ENCODE peak calls at places on chromosomes 2 and 18, in six cellular contexts. X is GM12865, Y is fibroblast of pulmonary artery, P is stomach, H is left ventricle myocardium inferior, W is IMR-90. A is an unnamed sample.

GRCh38 chr2:128416366-128416765 is 97.7 kb upstream of the HS6ST1 start:
- DNase-seq in H (no peak), X (no peak), P (peak; percentile 23), W (no peak), Y (no peak), A (no peak)

GRCh38 chr18:76462326-76462694 is 32.7 kb downstream of the ZNF516 start:
- DNase-seq in W (no peak), Y (no peak), P (no peak), X (no peak), H (no peak), A (no peak)

GRCh38 chr2:106106627-106107508 is 87.2 kb downstream of the UXS1 start:
- DNase-seq in X (peak; percentile 52), P (no peak), Y (no peak), W (no peak), H (no peak), A (no peak)

GRCh38 chr2:239472220-239472775 is 71.5 kb upstream of the HDAC4 start:
- DNase-seq in Y (no peak), H (no peak), P (no peak), W (no peak), X (no peak), A (no peak)

GRCh38 chr18:58590231-58590630 is 38.7 kb downstream of the ALPK2 start:
- DNase-seq in H (no peak), Y (peak; percentile 91), X (no peak), W (peak; percentile 88), P (no peak), A (no peak)

GRCh38 chr2:205593891-205594290 is 88.4 kb upstream of the NRP2 start:
- DNase-seq in H (peak; percentile 25), W (peak; percentile 22), P (no peak), X (no peak), Y (no peak), A (no peak)

GRCh38 chr18:52723456-52724065 is 383.6 kb downstream of the DCC start:
- DNase-seq in P (no peak), H (no peak), X (no peak), W (no peak), Y (no peak), A (no peak)

GRCh38 chr18:50644807-50645206 is 84.9 kb downstream of the MAPK4 start:
- DNase-seq in X (peak; percentile 11), H (no peak), P (no peak), W (no peak), Y (no peak), A (no peak)

GRCh38 chr2:197875736-197876135 is 71.3 kb downstream of the PLCL1 start:
- DNase-seq in H (no peak), X (no peak), Y (peak; percentile 31), W (no peak), P (no peak), A (no peak)

GRCh38 chr2:40412456-40412855 is 39.4 kb downstream of the SLC8A1 start:
- DNase-seq in H (no peak), W (peak; percentile 53), P (no peak), X (no peak), Y (no peak), A (no peak)

GRCh38 chr2:219527076-219527394 is 12.8 kb downstream of the ASIC4 start:
- DNase-seq in P (peak; percentile 55), W (no peak), H (no peak), Y (no peak), X (no peak), A (no peak)

GRCh38 chr2:71455011-71455740 is 1.8 kb downstream of the DYSF start:
- DNase-seq in W (no peak), Y (no peak), H (no peak), X (no peak), P (no peak), A (no peak)

GRCh38 chr2:227623225-227623624 is 5.9 kb downstream of the SCYGR4 start:
- DNase-seq in W (peak; percentile 75), Y (peak; percentile 82), P (no peak), X (no peak), H (no peak), A (no peak)

GRCh38 chr2:177902395-177903160 is 170.0 kb downstream of the PDE11A start:
- DNase-seq in X (no peak), H (no peak), W (no peak), P (no peak), Y (no peak), A (no peak)

GRCh38 chr2:156116113-156116512 is 216.4 kb downstream of the NR4A2 start:
- DNase-seq in P (no peak), W (no peak), X (no peak), H (no peak), Y (no peak), A (no peak)

GRCh38 chr18:13147146-13147545 is 71.4 kb upstream of the LDLRAD4 start:
- DNase-seq in H (no peak), P (no peak), W (no peak), Y (no peak), X (no peak), A (peak; percentile 74)

GRCh38 chr18:3397031-3397750 is 52.8 kb upstream of the TGIF1 start:
- DNase-seq in W (no peak), P (no peak), Y (no peak), X (no peak), H (no peak), A (no peak)

GRCh38 chr2:38602136-38602731 is 494 bp downstream of the HNRNPLL start:
- DNase-seq in P (peak; percentile 43), W (no peak), H (peak; percentile 35), X (no peak), Y (no peak), A (peak; percentile 71)

GRCh38 chr2:81481994-81482368 is 1177.4 kb upstream of the LRRTM1 start:
- DNase-seq in H (no peak), X (no peak), Y (no peak), P (no peak), W (no peak), A (no peak)

GRCh38 chr2:41414486-41415230 is 633.2 kb upstream of the PKDCC start:
- DNase-seq in H (no peak), X (peak; percentile 65), P (no peak), W (no peak), Y (peak; percentile 65), A (no peak)

GRCh38 chr2:207032490-207032889 is 93.2 kb downstream of the CPO start:
- DNase-seq in W (no peak), Y (no peak), X (no peak), P (no peak), H (no peak), A (no peak)

GRCh38 chr18:9756566-9757470 is 48.7 kb downstream of the RAB31 start:
- DNase-seq in H (no peak), Y (no peak), P (no peak), W (no peak), X (no peak), A (no peak)

GRCh38 chr2:194464964-194465638 is 1191.9 kb upstream of the SLC39A10 start:
- DNase-seq in W (no peak), X (no peak), P (no peak), Y (no peak), H (no peak), A (no peak)

GRCh38 chr18:49460958-49461601 is 635 bp upstream of the DYM start:
- DNase-seq in X (no peak), H (no peak), W (no peak), P (no peak), Y (peak; percentile 47), A (no peak)

GRCh38 chr18:39770399-39770798 is 2184.6 kb upstream of the PIK3C3 start:
- DNase-seq in P (no peak), W (no peak), H (no peak), X (no peak), Y (no peak), A (no peak)

DNA sequence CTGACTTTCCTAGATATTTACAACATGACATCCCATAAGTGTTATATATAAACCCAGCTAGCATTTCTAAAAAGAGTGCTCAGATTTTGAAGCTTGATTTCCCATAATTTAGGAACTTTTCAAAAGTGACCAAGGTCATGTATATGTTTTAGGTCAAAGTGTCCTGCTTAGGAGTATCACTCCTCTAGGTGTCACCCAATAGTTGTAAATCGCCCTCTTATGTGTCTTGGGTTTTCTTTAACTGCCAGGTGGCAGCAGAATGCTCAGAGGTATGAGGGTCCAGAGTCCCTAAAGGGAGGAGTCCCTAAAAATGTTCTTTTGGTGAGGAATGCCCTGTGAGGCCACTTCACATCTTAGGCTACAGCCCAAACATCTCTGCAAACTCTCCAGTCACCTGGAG is 358.3 kb downstream of the CELF4 start:
- DNase-seq in H (no peak), P (no peak), W (no peak), Y (no peak), X (no peak), A (no peak)
- TF ChIP-seq CTCF in H (no peak), P (no peak), W (no peak), Y (no peak), X (no peak), A (no peak)

DNA sequence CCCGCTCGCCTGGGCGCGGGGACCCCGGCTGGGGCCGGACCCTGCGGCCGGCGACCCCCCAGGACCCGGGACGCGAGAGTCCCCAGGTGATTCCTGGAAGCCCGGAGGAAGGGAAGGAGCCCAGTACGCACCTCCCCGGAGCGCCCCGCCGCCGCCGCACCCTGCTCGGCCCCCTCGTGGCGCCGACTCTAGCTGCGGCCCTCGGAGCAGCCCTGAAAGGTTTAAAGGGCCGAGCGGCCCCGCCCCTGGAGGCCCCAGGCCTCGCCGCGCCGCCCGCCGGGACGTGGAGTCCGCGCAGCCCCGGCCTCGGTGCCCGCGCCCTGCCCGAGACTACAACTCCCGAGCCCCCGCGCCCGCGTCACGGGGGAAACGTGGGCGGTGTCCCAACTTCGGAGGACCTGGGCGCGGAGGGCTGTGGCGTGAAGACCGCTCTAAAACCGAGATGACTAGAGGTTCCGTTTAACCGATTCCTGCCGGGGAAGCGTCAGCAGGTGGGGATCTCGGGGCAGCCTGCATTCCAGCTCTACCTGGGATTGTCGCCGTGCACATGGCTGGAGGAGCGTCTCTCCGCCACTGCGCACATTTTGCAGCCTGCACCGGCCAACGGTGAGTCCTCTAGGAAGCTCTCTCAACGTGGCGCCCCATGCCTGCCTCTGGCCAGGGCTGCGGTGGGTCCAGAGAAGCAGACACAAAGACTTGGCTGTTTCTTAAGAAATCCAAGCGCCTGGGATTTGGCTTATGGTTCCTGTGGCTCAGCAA is at the start of gene TMEM150A:
- DNase-seq in W (peak; percentile 80), X (peak; percentile 92), Y (peak; percentile 92), H (peak; percentile 96), P (peak; percentile 96), A (peak; percentile 98)
- TF ChIP-seq CTCF in W (peak; percentile 38), X (peak; percentile 38), Y (no peak), H (peak; percentile 66), P (no peak), A (peak; percentile 58)

DNA sequence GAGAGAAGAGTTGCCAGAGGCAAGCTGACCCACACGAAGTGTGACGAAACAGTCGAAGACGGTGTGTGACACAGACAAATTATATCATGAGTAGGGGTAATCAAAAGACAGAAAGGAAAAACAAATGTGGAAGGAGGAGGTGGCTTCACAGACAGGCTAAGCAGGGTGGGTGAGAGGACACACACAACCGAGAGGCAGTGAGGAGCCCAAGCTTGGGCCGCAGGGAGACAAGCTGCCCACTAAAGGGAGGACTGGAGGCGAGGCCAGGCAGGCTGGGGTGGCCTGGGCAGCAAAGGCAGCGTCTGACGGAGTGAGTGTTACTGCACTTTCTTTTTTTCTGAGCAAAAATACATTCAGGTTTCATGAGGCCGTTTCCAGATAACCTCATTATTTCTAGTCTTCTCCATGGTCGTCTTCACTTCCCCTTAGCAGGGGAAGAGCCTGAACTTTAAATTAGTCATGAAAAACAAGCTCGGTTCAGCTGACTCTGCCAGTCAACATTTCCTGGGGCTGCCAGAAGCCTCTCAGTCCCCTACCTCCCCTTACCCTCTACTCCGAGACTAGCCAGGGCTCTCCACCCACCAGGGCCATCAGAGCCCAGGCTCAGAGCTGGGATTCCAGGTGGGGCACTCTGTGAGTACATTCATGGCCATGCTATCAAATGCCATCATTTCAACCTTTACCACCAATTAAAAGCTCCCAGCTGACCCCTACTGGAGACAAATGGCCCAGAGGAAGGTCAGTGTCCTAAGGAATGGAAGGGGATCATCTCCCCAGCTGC is 13.8 kb upstream of the ZFP36L2 start:
- DNase-seq in P (no peak), H (no peak), X (peak; percentile 23), W (no peak), Y (no peak), A (no peak)
- TF ChIP-seq CTCF in P (no peak), H (peak; percentile 21), X (no peak), W (peak; percentile 6), Y (no peak), A (no peak)

GRCh38 chr2:208783184-208783583 is 376.6 kb downstream of the PTH2R start:
- DNase-seq in Y (no peak), W (no peak), X (no peak), P (no peak), H (no peak), A (no peak)
- TF ChIP-seq CTCF in Y (no peak), W (no peak), X (no peak), P (no peak), H (peak; percentile 15), A (no peak)